ENCODE peak calls at places on chromosomes 13 and 19, in five cellular contexts. C, I, J, U and F are unnamed samples.

GRCh38 chr13:113848431-113849260 is 15.2 kb downstream of the GAS6 start:
- DNase-seq in J (no peak), C (no peak), U (no peak), I (no peak), F (no peak)

GRCh38 chr13:51997641-51998330 is 13.5 kb downstream of the ATP7B start:
- DNase-seq in C (no peak), U (no peak), J (no peak), I (no peak), F (no peak)

GRCh38 chr13:23610966-23611486 is 40.8 kb downstream of the TNFRSF19 start:
- DNase-seq in C (no peak), I (no peak), U (no peak), J (no peak), F (no peak)

GRCh38 chr13:76570485-76570884 is 315.7 kb downstream of the KCTD12 start:
- DNase-seq in I (no peak), J (no peak), C (no peak), U (no peak), F (no peak)

GRCh38 chr13:109655206-109655600 is 131.2 kb downstream of the IRS2 start:
- DNase-seq in C (no peak), U (no peak), J (no peak), I (no peak), F (no peak)

GRCh38 chr13:41809962-41810361 is 150.9 kb downstream of the VWA8 start:
- DNase-seq in I (no peak), C (no peak), U (no peak), J (no peak), F (no peak)

GRCh38 chr13:73844986-73845385 is 289.2 kb downstream of the KLF12 start:
- DNase-seq in U (no peak), J (no peak), I (no peak), C (no peak), F (no peak)

GRCh38 chr13:50616101-50616500 is 227.4 kb downstream of the DLEU7 start:
- DNase-seq in U (no peak), I (no peak), C (no peak), J (no peak), F (no peak)

GRCh38 chr19:37885392-37885791 is 21.0 kb downstream of the WDR87 start:
- DNase-seq in U (no peak), C (no peak), I (no peak), J (no peak), F (no peak)

GRCh38 chr13:55554741-55555140 is 1586.0 kb upstream of the PRR20A start:
- DNase-seq in C (no peak), J (no peak), U (no peak), I (no peak), F (no peak)

GRCh38 chr13:108463365-108463764 is 166.0 kb upstream of the MYO16 start:
- DNase-seq in U (no peak), I (no peak), C (no peak), J (no peak), F (no peak)

GRCh38 chr19:42441047-42441440 is 1.7 kb downstream of the CXCL17 start:
- DNase-seq in I (no peak), U (no peak), C (no peak), J (no peak), F (no peak)